ENCODE peak calls at places on chromosome 2, in eight cellular contexts. K, U, R, D, W, P, O and L are unnamed samples. For H3K9me3, the result is how much of the 10 kb centered on the place peaks cover.

GRCh38 chr2:21451418-21451817 is 327.6 kb downstream of the TDRD15 start:
- DNase-seq in D (no peak), U (no peak), P (no peak), R (no peak), O (no peak), W (no peak), K (no peak), L (no peak)

GRCh38 chr2:156065912-156066311 is 266.6 kb downstream of the NR4A2 start:
- DNase-seq in U (no peak), O (no peak), K (peak), P (no peak), W (no peak), D (no peak), R (no peak), L (no peak)

GRCh38 chr2:23904692-23905091 is 22.2 kb downstream of the ATAD2B start:
- DNase-seq in U (no peak), P (no peak), O (no peak), W (no peak), K (peak), D (no peak), R (no peak), L (no peak)

GRCh38 chr2:29165362-29166236 is 50.4 kb downstream of the CLIP4 start:
- DNase-seq in U (no peak), P (no peak), W (no peak), R (no peak), K (peak), O (no peak), D (no peak), L (no peak)

GRCh38 chr2:69163109-69163508 is 150.1 kb downstream of the ANTXR1 start:
- DNase-seq in W (no peak), R (peak), D (no peak), U (peak), K (peak), P (no peak), O (no peak), L (no peak)

GRCh38 chr2:180706694-180707093 is 273.7 kb upstream of the UBE2E3 start:
- DNase-seq in W (no peak), P (no peak), R (no peak), K (no peak), U (no peak), D (no peak), O (no peak), L (no peak)

GRCh38 chr2:112720785-112721184 is at the start of gene NT5DC4:
- DNase-seq in W (no peak), O (no peak), P (no peak), D (no peak), U (no peak), R (no peak), K (no peak), L (no peak)

GRCh38 chr2:101188683-101189405 is 37.7 kb upstream of the TBC1D8 start:
- DNase-seq in O (peak), D (no peak), K (peak), W (peak), R (no peak), U (peak), P (peak), L (no peak)

GRCh38 chr2:58063641-58064040 is 17.0 kb downstream of the VRK2 start:
- DNase-seq in K (peak), U (no peak), W (no peak), D (no peak), R (no peak), P (no peak), O (no peak), L (no peak)

GRCh38 chr2:44367591-44367990 is 5.8 kb downstream of the CAMKMT start:
- DNase-seq in R (no peak), U (no peak), D (no peak), W (no peak), K (no peak), P (no peak), O (no peak), L (no peak)

GRCh38 chr2:9477914-9478313 is 3.6 kb downstream of the IAH1 start:
- DNase-seq in P (no peak), U (no peak), O (no peak), K (no peak), D (no peak), W (no peak), R (no peak), L (no peak)

GRCh38 chr2:105827351-105828096 is 82.8 kb downstream of the NCK2 start:
- DNase-seq in K (no peak), D (no peak), U (no peak), O (no peak), R (no peak), W (no peak), P (no peak), L (no peak)

GRCh38 chr2:234427081-234428058 is 69.5 kb downstream of the ARL4C start:
- DNase-seq in R (no peak), D (no peak), O (peak), W (peak), K (peak), U (no peak), P (peak), L (peak)

GRCh38 chr2:96760986-96761832 is 507 bp downstream of the CNNM4 start:
- DNase-seq in K (peak), W (no peak), O (peak), P (peak), U (no peak), R (no peak), D (no peak), L (no peak)

GRCh38 chr2:74440378-74441110 is 1.2 kb downstream of the RTKN start:
- DNase-seq in U (peak), W (peak), D (no peak), O (peak), R (peak), K (peak), P (peak), L (peak)

GRCh38 chr2:207408086-207408794 is 121.5 kb upstream of the CREB1 start:
- DNase-seq in K (peak), R (no peak), W (no peak), D (no peak), P (no peak), O (peak), U (peak), L (no peak)

GRCh38 chr2:108927936-108928659 is 60.9 kb downstream of the EDAR start:
- DNase-seq in U (peak), O (no peak), P (peak), R (no peak), D (no peak), K (peak), W (peak), L (no peak)

GRCh38 chr2:174846941-174847938 is 83.0 kb upstream of the CHRNA1 start:
- DNase-seq in W (peak), D (no peak), P (peak), R (no peak), O (no peak), K (peak), U (peak), L (no peak)

GRCh38 chr2:32357545-32358482 is 991 bp downstream of the BIRC6 start:
- DNase-seq in U (peak), W (peak), R (peak), D (no peak), K (peak), P (peak), O (peak), L (no peak)

GRCh38 chr2:179622635-179623034 is 238.8 kb downstream of the ZNF385B start:
- DNase-seq in W (no peak), D (no peak), O (no peak), P (no peak), K (no peak), U (no peak), R (peak), L (no peak)

GRCh38 chr2:239241431-239241830 is 159.4 kb downstream of the HDAC4 start:
- DNase-seq in P (no peak), W (no peak), U (no peak), K (no peak), R (no peak), D (no peak), O (no peak), L (no peak)

GRCh38 chr2:175872716-175873115 is 129.4 kb downstream of the LNPK start:
- DNase-seq in R (no peak), U (no peak), W (no peak), P (no peak), K (peak), D (no peak), O (no peak), L (no peak)

GRCh38 chr2:6917071-6917760 is at the start of gene RNF144A:
- DNase-seq in O (peak), D (no peak), W (peak), K (peak), R (no peak), P (peak), U (no peak), L (peak)

GRCh38 chr2:236568068-236568921 is 1.3 kb upstream of the ACKR3 start:
- DNase-seq in K (peak), W (peak), D (no peak), U (peak), O (peak), P (peak), R (peak), L (no peak)

GRCh38 chr2:178114462-178114861 is 2.2 kb downstream of the RBM45 start:
- DNase-seq in D (no peak), P (no peak), U (no peak), K (no peak), R (no peak), O (no peak), W (no peak), L (no peak)

GRCh38 chr2:141968377-141968920 is 162.4 kb downstream of the LRP1B start:
- DNase-seq in D (no peak), P (no peak), R (no peak), O (no peak), W (no peak), K (peak), U (no peak), L (no peak)

GRCh38 chr2:64259301-64259700 is 115.1 kb upstream of the PELI1 start:
- DNase-seq in U (no peak), K (no peak), R (no peak), D (no peak), P (no peak), O (no peak), W (no peak), L (no peak)

GRCh38 chr2:75896779-75897366 is 186.2 kb upstream of the GCFC2 start:
- DNase-seq in P (peak), O (no peak), K (peak), R (no peak), D (no peak), W (peak), U (peak), L (no peak)

GRCh38 chr2:18118703-18119102 is 240.2 kb downstream of the KCNS3 start:
- DNase-seq in K (peak), P (no peak), R (no peak), D (no peak), W (no peak), U (no peak), O (no peak), L (no peak)

GRCh38 chr2:25558262-25558661 is 115.1 kb downstream of the DTNB start:
- DNase-seq in P (no peak), K (peak), D (no peak), W (no peak), O (no peak), R (no peak), U (no peak), L (no peak)

GRCh38 chr2:32805104-32806095 is 141.4 kb upstream of the LTBP1 start:
- DNase-seq in U (no peak), O (no peak), D (no peak), R (no peak), P (no peak), W (peak), K (peak), L (no peak)

GRCh38 chr2:207919164-207919919 is 106.0 kb downstream of the PLEKHM3 start:
- DNase-seq in K (no peak), R (no peak), O (no peak), P (no peak), D (no peak), U (no peak), W (no peak), L (no peak)

GRCh38 chr2:76120176-76120575 is 409.5 kb upstream of the GCFC2 start:
- DNase-seq in P (no peak), R (no peak), K (no peak), D (no peak), O (no peak), U (no peak), W (no peak), L (no peak)

GRCh38 chr2:14220101-14220500 is 412.4 kb upstream of the LRATD1 start:
- DNase-seq in W (no peak), K (no peak), U (no peak), R (no peak), O (no peak), D (no peak), P (no peak), L (no peak)

GRCh38 chr2:14223576-14223975 is 408.9 kb upstream of the LRATD1 start:
- DNase-seq in W (no peak), D (no peak), O (no peak), R (no peak), P (no peak), U (no peak), K (no peak), L (no peak)

DNA sequence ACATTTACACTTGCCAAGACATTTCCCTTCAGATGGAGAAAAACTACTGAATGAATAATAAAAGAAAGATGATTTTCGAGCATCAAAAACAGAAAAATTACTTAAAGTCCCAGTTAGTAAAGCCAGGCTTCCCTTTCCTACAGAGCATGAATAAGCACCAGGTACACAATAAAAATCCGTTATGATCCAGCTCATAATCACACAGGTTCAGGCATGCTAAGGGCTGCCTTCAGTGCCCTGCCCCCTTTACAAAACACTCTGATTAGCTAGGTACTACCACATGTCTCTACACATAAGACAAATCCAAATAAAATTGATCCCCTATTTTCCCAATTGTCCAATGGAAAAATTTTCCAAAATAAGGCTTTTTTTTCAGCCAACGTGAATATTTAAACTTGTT is 413.2 kb upstream of the LRATD1 start:
- DNase-seq in W (no peak), D (no peak), U (no peak), O (no peak), K (no peak), R (no peak), P (no peak), L (no peak)
- H3K9me3 ChIP-seq in W (under half), D (under half), U (under half), O (under half), K (under half), R (under half), P (under half), L (under half)

GRCh38 chr2:205002390-205002789 is 457.1 kb downstream of the PARD3B start:
- DNase-seq in K (no peak), W (no peak), D (no peak), P (no peak), O (no peak), U (no peak), R (no peak), L (no peak)
- H3K9me3 ChIP-seq in K (under half), W (under half), D (under half), P (under half), O (under half), U (under half), R (under half), L (under half)

GRCh38 chr2:52340185-52340584 is 1308.3 kb upstream of the NRXN1 start:
- DNase-seq in P (peak), U (no peak), W (peak), K (no peak), D (no peak), R (no peak), O (no peak), L (no peak)
- H3K9me3 ChIP-seq in P (under half), U (under half), W (under half), K (under half), D (under half), R (under half), O (under half), L (under half)

GRCh38 chr2:148258124-148258523 is 237.2 kb downstream of the MBD5 start:
- DNase-seq in P (no peak), K (no peak), D (no peak), U (no peak), W (no peak), R (no peak), O (no peak), L (no peak)
- H3K9me3 ChIP-seq in P (under half), K (under half), D (under half), U (under half), W (under half), R (under half), O (under half), L (under half)

GRCh38 chr2:871175-871727 is 79.4 kb upstream of the SNTG2 start:
- DNase-seq in R (no peak), K (no peak), O (no peak), W (no peak), U (no peak), D (no peak), P (no peak), L (no peak)

GRCh38 chr2:869357-869871 is 81.2 kb upstream of the SNTG2 start:
- DNase-seq in P (no peak), K (no peak), R (no peak), O (no peak), U (no peak), D (no peak), W (no peak), L (no peak)

GRCh38 chr2:871926-872680 is 78.5 kb upstream of the SNTG2 start:
- DNase-seq in U (no peak), R (no peak), O (no peak), W (no peak), D (no peak), K (no peak), P (no peak), L (no peak)

GRCh38 chr2:870426-870825 is 80.2 kb upstream of the SNTG2 start:
- DNase-seq in W (no peak), K (no peak), U (no peak), R (no peak), P (no peak), O (no peak), D (no peak), L (no peak)

DNA sequence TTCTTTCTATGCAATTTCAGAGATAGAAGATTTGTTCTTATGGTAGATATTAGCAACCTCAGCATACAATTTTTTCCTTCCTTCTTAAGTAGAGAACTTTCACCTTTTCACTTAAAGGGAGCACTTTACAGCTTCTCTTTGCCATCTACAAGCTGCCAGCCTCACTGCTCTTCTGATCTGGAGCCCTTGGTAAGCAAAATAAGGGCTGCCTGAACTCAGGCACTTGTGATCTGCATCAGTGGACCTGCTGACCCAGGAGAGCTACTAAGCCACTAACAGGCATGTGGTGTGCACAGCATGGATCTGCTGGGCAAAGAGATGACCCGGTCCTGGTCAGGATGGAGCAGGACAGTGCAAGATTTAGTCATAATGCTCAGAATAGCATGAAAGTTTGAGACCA is 80.8 kb upstream of the SNTG2 start:
- DNase-seq in P (no peak), O (no peak), K (no peak), U (no peak), W (no peak), R (no peak), D (no peak), L (no peak)
- H3K9me3 ChIP-seq in P (under half), O (under half), K (under half), U (under half), W (under half), R (under half), D (under half), L (under half)

DNA sequence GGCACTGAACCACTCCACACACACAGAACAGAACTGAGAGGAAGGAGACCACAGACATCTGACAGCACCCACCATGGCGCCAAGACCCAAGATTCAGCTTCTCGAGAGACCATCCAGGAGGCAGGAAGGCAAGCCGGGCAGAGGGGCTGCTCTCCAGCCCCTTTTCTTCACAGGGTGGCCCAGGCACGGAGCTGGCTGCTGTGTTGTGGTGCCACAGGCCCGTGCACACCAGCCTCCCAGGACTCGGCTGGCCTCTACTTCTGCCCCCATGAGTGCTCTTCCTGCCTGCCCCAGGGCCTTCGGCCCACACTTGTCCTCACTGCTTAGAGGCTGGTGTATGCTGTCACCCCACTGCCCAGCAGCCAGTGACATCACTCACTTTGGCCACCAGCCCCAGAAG is 547.6 kb upstream of the RAB6C start:
- DNase-seq in D (no peak), R (no peak), U (no peak), W (no peak), K (no peak), O (no peak), P (no peak), L (no peak)
- H3K9me3 ChIP-seq in D (under half), R (under half), U (under half), W (under half), K (under half), O (under half), P (under half), L (under half)

GRCh38 chr2:240850026-240850425 is 18.6 kb upstream of the AGXT start:
- DNase-seq in P (no peak), W (no peak), D (no peak), R (no peak), O (no peak), U (no peak), K (no peak), L (no peak)
- H3K9me3 ChIP-seq in P (under half), W (under half), D (under half), R (under half), O (under half), U (under half), K (under half), L (under half)

DNA sequence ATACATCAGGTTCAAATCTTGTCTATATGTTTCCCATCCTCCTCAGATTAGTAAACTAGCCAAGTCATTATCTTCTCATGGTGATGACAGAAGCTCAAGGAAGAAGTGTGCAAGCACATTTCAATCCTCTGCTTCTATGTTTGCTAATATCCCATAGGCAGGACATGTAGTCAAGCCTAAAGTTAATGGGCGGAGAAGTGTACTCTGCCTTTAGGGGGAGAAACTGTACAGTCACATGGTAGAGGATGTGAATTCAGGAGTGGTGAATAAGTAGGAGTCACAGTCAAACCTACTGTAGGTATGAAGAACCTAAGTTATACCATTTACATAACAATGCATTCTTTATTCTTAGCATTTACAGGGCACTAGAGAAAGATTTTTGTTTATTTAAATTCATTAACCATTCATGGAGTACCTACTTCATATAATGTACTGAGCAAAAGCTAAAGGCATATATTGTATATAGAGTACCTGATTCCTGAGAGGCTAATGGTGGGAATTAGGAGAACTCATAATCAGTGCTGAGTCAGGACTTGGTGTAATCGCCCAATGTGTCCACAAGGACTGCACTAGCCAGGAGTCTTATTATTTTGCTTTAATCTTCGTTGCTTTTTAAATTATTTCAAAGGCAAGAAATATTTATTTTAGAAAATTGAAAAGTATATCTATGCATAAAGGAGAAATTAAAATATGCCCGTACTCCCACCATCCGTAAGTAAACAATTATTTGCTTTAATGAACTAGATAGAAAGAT is 394.3 kb upstream of the ETAA1 start:
- DNase-seq in D (no peak), K (no peak), P (no peak), U (no peak), W (no peak), R (no peak), O (no peak), L (no peak)
- H3K9me3 ChIP-seq in D (under half), K (under half), P (under half), U (under half), W (under half), R (under half), O (under half), L (under half)